ENCODE peak calls at places on chromosomes 6 and 20, in four cellular contexts. B, U, Z and H are unnamed samples.

GRCh38 chr6:18148304-18149025 is 6.4 kb downstream of the TPMT start:
- DNase-seq in B (no peak), Z (no peak), U (no peak), H (peak; percentile 52)

GRCh38 chr6:99446076-99446475 is 21.0 kb upstream of the PNISR start:
- DNase-seq in B (no peak), Z (no peak), U (no peak), H (no peak)

GRCh38 chr6:109770047-109770446 is 79.0 kb downstream of the FIG4 start:
- DNase-seq in U (no peak), B (no peak), Z (no peak), H (no peak)

GRCh38 chr20:63290677-63291472 is 2.1 kb upstream of the COL20A1 start:
- DNase-seq in B (no peak), Z (no peak), U (no peak), H (no peak)

GRCh38 chr6:105280033-105280432 is 100.2 kb upstream of the POPDC3 start:
- DNase-seq in U (no peak), B (no peak), Z (no peak), H (no peak)

GRCh38 chr6:492816-493414 is 101.4 kb downstream of the IRF4 start:
- DNase-seq in B (no peak), U (no peak), Z (no peak), H (no peak)

GRCh38 chr6:14066782-14067406 is 50.7 kb upstream of the CD83 start:
- DNase-seq in Z (peak; percentile 80), B (peak; percentile 46), U (peak; percentile 53), H (no peak)

GRCh38 chr6:142592876-142593275 is 291.1 kb downstream of the ADGRG6 start:
- DNase-seq in Z (no peak), B (no peak), U (no peak), H (no peak)

GRCh38 chr6:9204171-9204570 is 768.8 kb upstream of the SLC35B3 start:
- DNase-seq in B (no peak), U (peak; percentile 48), Z (no peak), H (peak; percentile 95)

GRCh38 chr6:161744211-161745067 is 470.6 kb upstream of the AGPAT4 start:
- DNase-seq in U (no peak), Z (no peak), B (no peak), H (no peak)

GRCh38 chr6:168584671-168585070 is 143.7 kb downstream of the SMOC2 start:
- DNase-seq in U (no peak), B (no peak), Z (no peak), H (no peak)

GRCh38 chr20:32985596-32985995 is 18.6 kb downstream of the SUN5 start:
- DNase-seq in B (no peak), U (no peak), Z (no peak), H (no peak)

GRCh38 chr20:40532103-40532502 is 156.9 kb downstream of the MAFB start:
- DNase-seq in B (no peak), Z (peak; percentile 51), U (no peak), H (no peak)

GRCh38 chr6:149636116-149636515 is 12.4 kb downstream of the KATNA1 start:
- DNase-seq in B (no peak), Z (no peak), U (no peak), H (no peak)

GRCh38 chr20:51529027-51529749 is 13.3 kb downstream of the NFATC2 start:
- DNase-seq in U (peak; percentile 24), Z (no peak), B (no peak), H (peak; percentile 46)

GRCh38 chr6:166106076-166106686 is 61.5 kb downstream of the TBXT start:
- DNase-seq in Z (peak; percentile 65), U (no peak), B (peak; percentile 40), H (peak; percentile 14)

GRCh38 chr6:150915868-150916267 is 50.4 kb downstream of the MTHFD1L start:
- DNase-seq in U (no peak), Z (no peak), B (no peak), H (no peak)

GRCh38 chr6:41712651-41713103 is 22.7 kb downstream of the TFEB start:
- DNase-seq in Z (peak; percentile 62), U (no peak), B (peak; percentile 85), H (no peak)

GRCh38 chr20:45266977-45267376 is 12.6 kb upstream of the SLPI start:
- DNase-seq in B (no peak), U (no peak), Z (no peak), H (no peak)

GRCh38 chr6:98593676-98594075 is 240.7 kb upstream of the POU3F2 start:
- DNase-seq in U (no peak), B (no peak), Z (no peak), H (no peak)